ENCODE peak calls at places on chromosome 15, in eight cellular contexts. L is bronchial epithelial cell, Z is uterus, W is pancreas, X is adrenal gland, E is Peyer's patch, U is fibroblast of lung, S is stomach. I is an unnamed sample. For H3K36me3, the result is how much of the 10 kb centered on the place peaks cover.

GRCh38 chr15:75171408-75171807 is 30.3 kb upstream of the C15orf39 start:
- DNase-seq in Z (no peak), U (peak), E (no peak), X (no peak), W (no peak), L (peak), S (no peak), I (no peak)

GRCh38 chr15:69066646-69066995 is 52.1 kb downstream of the NOX5 start:
- DNase-seq in U (no peak), L (no peak), S (no peak), E (no peak), Z (no peak), X (no peak), W (no peak), I (no peak)

GRCh38 chr15:58931985-58932384 is 1.5 kb downstream of the SLTM start:
- DNase-seq in S (peak), X (peak), U (peak), W (no peak), Z (no peak), E (no peak), L (peak), I (peak)

GRCh38 chr15:66963084-66963483 is 102.3 kb upstream of the SMAD3 start:
- DNase-seq in S (no peak), L (no peak), Z (no peak), U (no peak), E (no peak), W (no peak), X (no peak), I (no peak)

GRCh38 chr15:83077487-83078230 is 10.6 kb upstream of the BTBD1 start:
- DNase-seq in E (no peak), Z (no peak), S (no peak), W (no peak), U (no peak), X (no peak), L (no peak), I (no peak)

GRCh38 chr15:88913017-88913849 is at the start of gene MFGE8:
- DNase-seq in U (peak), S (peak), E (peak), Z (peak), W (peak), X (peak), L (peak), I (peak)

GRCh38 chr15:90322531-90322930 is 29.6 kb upstream of the ZNF774 start:
- DNase-seq in L (no peak), W (no peak), E (no peak), U (no peak), S (no peak), X (no peak), Z (no peak), I (no peak)

GRCh38 chr15:74200394-74200793 is 2.2 kb downstream of the STRA6 start:
- DNase-seq in L (peak), Z (peak), U (peak), W (peak), E (no peak), S (no peak), X (peak), I (no peak)

GRCh38 chr15:81893182-81893833 is 152.5 kb downstream of the MEX3B start:
- DNase-seq in E (no peak), X (no peak), Z (no peak), U (no peak), S (no peak), W (no peak), L (no peak), I (no peak)

GRCh38 chr15:96073908-96074307 is 256.6 kb upstream of the NR2F2 start:
- DNase-seq in X (no peak), E (no peak), L (no peak), U (no peak), W (no peak), S (no peak), Z (no peak), I (no peak)

GRCh38 chr15:51198701-51199253 is 104.1 kb upstream of the TNFAIP8L3 start:
- DNase-seq in X (no peak), W (no peak), U (peak), E (no peak), Z (no peak), L (no peak), S (no peak), I (no peak)

GRCh38 chr15:69834256-69834655 is 263.5 kb downstream of the TLE3 start:
- DNase-seq in W (no peak), L (no peak), S (no peak), Z (no peak), U (no peak), E (no peak), X (no peak), I (no peak)

GRCh38 chr15:29962404-29962803 is 120.4 kb upstream of the GOLGA8J start:
- DNase-seq in X (no peak), Z (no peak), S (no peak), L (no peak), U (no peak), E (no peak), W (no peak), I (no peak)

GRCh38 chr15:70609919-70610318 is 153.4 kb downstream of the UACA start:
- DNase-seq in U (no peak), W (no peak), E (no peak), X (no peak), L (no peak), Z (no peak), S (no peak), I (no peak)

GRCh38 chr15:67548862-67549651 is 6.6 kb downstream of the MAP2K5 start:
- DNase-seq in W (no peak), Z (no peak), X (no peak), U (no peak), L (no peak), E (no peak), S (peak), I (peak)

DNA sequence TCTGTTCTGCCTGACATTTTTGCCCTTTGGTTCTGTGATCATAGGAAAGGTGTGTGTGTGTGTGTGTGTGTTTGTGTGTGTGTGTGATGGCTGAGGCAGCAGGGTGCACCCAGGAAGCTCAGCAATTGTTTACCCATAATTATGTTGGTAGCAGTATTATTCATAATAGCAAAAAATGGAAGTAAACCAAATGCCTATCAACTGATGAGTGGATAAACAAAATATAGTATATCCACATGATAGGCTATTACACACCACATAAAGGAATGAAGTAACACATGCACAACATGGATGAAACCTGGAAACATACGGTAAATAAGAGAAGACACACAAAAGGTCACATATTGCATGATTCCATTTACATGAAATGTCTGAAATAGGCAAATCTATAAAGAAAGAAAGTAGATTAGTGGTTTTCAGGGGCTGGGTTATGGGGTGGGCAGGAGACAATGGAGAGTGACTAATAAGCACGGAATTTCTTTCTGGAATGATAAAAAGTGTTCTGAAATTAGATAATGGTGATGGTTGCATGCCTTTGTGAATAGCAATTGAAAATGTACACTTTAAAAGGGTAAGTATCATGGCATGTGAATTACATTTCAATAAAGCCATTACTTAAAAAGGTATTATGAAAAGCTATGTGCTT is 167.2 kb downstream of the POLR2M start:
- DNase-seq in U (peak), Z (no peak), S (no peak), E (no peak), L (peak), W (no peak), X (no peak), I (no peak)
- H3K36me3 ChIP-seq in U (under half), Z (under half), S (under half), E (under half), L (under half), W (under half), X (under half), I (under half)

DNA sequence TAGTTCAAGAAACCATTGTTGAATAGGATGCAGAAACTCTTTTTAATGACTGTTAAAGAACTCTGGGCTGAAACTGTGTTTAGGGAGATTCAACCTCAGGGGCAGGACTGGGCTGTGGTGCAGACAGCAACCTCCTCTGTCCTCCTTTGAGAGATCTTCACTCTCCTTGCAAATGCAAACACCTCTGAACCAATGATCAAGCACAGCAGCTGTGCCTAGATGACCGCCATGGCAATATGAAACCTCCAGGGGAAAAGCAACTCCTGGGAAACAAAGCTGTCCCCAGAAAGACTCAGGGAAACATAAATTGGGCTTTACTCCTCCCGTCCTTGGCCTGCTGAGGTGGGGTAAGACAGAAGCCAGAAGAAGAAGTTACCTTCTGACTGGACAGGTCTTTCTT is 52.6 kb downstream of the TBC1D2B start:
- DNase-seq in E (no peak), Z (no peak), S (no peak), U (no peak), W (no peak), X (no peak), L (no peak), I (no peak)
- H3K36me3 ChIP-seq in E (half or more), Z (under half), S (half or more), U (under half), W (under half), X (under half), L (under half), I (half or more)

DNA sequence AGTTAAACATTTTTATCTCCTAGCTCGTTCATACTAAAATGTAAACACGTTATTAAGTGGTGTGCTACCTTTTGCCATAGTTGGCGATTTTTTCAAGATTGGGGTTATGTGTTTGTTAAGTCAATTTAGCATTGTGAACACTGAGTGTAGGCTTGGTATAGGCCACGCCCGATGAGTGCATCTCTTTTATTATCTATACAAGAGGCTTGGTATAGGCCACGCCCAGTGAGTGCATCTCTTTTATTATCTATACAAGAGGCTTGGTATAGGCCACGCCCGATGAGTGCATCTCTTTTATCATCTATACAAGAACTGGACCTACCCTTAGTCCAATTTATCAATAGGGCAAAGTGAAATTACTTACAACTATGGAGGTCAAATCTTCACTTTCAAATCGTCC is 70.4 kb downstream of the NIPA2 start:
- DNase-seq in S (no peak), X (no peak), U (no peak), E (no peak), L (no peak), Z (no peak), W (no peak), I (no peak)
- H3K36me3 ChIP-seq in S (half or more), X (under half), U (under half), E (half or more), L (under half), Z (under half), W (under half), I (under half)

DNA sequence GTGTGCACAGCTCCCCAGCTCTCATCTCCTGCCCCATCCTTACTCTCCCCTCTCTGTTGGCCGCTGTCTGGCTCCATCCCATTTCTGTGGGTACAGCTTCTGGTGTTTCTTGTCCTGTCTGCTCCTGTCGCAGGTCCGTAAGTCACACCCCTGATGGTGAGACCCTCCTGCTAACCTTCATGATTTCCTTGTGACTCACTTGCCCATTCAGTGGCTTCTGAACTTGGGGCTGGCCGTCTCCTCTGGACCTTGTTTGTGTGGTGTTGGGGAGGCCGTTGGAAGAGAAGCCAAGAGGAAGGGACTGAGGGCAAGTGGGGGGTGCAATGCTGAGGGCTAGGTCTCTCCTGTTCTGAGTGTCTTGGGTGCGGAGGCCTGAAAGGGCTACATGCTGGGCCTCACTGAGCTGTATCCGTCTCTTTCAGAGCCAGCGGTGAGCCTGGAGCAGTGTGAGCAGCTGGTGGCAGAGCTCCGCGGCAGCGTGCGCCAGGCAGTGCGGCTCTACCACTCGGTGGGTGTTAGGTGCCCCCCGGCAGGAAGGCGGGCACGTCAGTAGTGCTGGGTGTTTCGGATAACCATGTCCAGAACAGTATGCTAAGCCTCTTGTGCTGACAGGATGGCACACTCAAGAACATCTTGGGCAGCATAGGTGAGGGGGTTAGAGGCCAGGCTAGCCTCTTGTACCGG is 3.7 kb upstream of the JMJD7 start:
- DNase-seq in W (peak), L (no peak), Z (no peak), S (no peak), U (no peak), E (no peak), X (no peak), I (no peak)
- H3K36me3 ChIP-seq in W (under half), L (under half), Z (under half), S (half or more), U (under half), E (half or more), X (under half), I (under half)

GRCh38 chr15:79858469-79858868 is 38.3 kb downstream of the MTHFS start:
- DNase-seq in S (no peak), X (no peak), Z (no peak), E (no peak), L (no peak), W (no peak), U (no peak), I (no peak)

GRCh38 chr15:79863886-79864285 is 32.9 kb downstream of the MTHFS start:
- DNase-seq in U (no peak), Z (no peak), X (no peak), W (no peak), L (peak), E (no peak), S (no peak), I (no peak)
- H3K36me3 ChIP-seq in U (under half), Z (under half), X (under half), W (under half), L (under half), E (under half), S (under half), I (under half)

GRCh38 chr15:77481670-77482069 is 61.0 kb downstream of the HMG20A start:
- DNase-seq in L (peak), Z (no peak), W (no peak), U (peak), E (no peak), X (no peak), S (no peak), I (no peak)
- H3K36me3 ChIP-seq in L (under half), Z (under half), W (under half), U (under half), E (half or more), X (under half), S (half or more), I (half or more)

GRCh38 chr15:80107774-80108173 is 45.0 kb upstream of the FAH start:
- DNase-seq in S (no peak), L (no peak), E (no peak), W (no peak), U (no peak), X (no peak), Z (no peak), I (no peak)
- H3K36me3 ChIP-seq in S (under half), L (under half), E (under half), W (under half), U (under half), X (under half), Z (under half), I (under half)